ENCODE peak calls at places on chromosomes 3 and 15, in eight cellular contexts. D is endothelial cell of umbilical vein, I is HFF-Myc, O is IMR-90, P is OCI-LY7, A is GM12865, M is psoas muscle, C is upper lobe of right lung. R is an unnamed sample.

GRCh38 chr3:126983653-126984390 is 907 bp downstream of the PLXNA1 start:
- DNase-seq in C (peak), A (peak), P (no peak), M (no peak), D (no peak), I (no peak), O (no peak), R (peak)

GRCh38 chr15:55168350-55168974 is 28.3 kb downstream of the RSL24D1 start:
- DNase-seq in M (peak), D (peak), P (peak), O (peak), A (peak), C (peak), I (peak), R (peak)

GRCh38 chr3:42499478-42499871 is 3.0 kb upstream of the VIPR1 start:
- DNase-seq in I (no peak), O (no peak), A (no peak), P (no peak), C (no peak), M (no peak), D (no peak), R (no peak)

GRCh38 chr3:101676219-101676764 is 640 bp downstream of the ZBTB11 start:
- DNase-seq in C (peak), P (peak), M (peak), A (peak), O (peak), D (peak), I (peak), R (peak)

GRCh38 chr3:149299938-149300791 is 33.3 kb downstream of the TM4SF18 start:
- DNase-seq in I (peak), C (no peak), A (peak), O (peak), D (peak), M (peak), P (no peak), R (no peak)

GRCh38 chr3:134427400-134428111 is 53.3 kb upstream of the AMOTL2 start:
- DNase-seq in P (no peak), O (peak), C (no peak), M (peak), D (peak), A (no peak), I (peak), R (no peak)

GRCh38 chr3:179898024-179898423 is 138.7 kb downstream of the PEX5L start:
- DNase-seq in A (peak), I (peak), O (peak), P (peak), D (peak), M (no peak), C (no peak), R (no peak)

GRCh38 chr3:193057616-193058015 is 140.0 kb upstream of the MB21D2 start:
- DNase-seq in I (no peak), M (no peak), D (no peak), C (no peak), O (no peak), P (no peak), A (no peak), R (no peak)

GRCh38 chr15:71448688-71449114 is 333.4 kb downstream of the THSD4 start:
- DNase-seq in C (no peak), O (peak), D (peak), A (peak), I (peak), M (no peak), P (peak), R (peak)

GRCh38 chr3:40524571-40525285 is at the start of gene ZNF621:
- DNase-seq in D (peak), P (peak), O (peak), C (peak), I (peak), A (peak), M (peak), R (peak)

GRCh38 chr15:31221936-31222515 is 104.6 kb upstream of the KLF13 start:
- DNase-seq in D (no peak), M (no peak), P (no peak), O (no peak), C (no peak), A (no peak), I (no peak), R (no peak)

GRCh38 chr3:169818330-169818729 is 5.6 kb upstream of the LRRC34 start:
- DNase-seq in D (no peak), M (no peak), O (peak), P (no peak), C (no peak), I (no peak), A (no peak), R (no peak)

GRCh38 chr3:67647390-67647878 is 7.0 kb downstream of the SUCLG2 start:
- DNase-seq in A (no peak), C (no peak), O (peak), I (peak), M (peak), D (peak), P (no peak), R (no peak)

GRCh38 chr3:146865175-146865755 is 260.1 kb upstream of the PLSCR5 start:
- DNase-seq in M (no peak), O (no peak), D (no peak), A (no peak), C (no peak), I (no peak), P (no peak), R (no peak)

GRCh38 chr3:108131105-108131794 is 40.4 kb upstream of the CD47 start:
- DNase-seq in A (no peak), C (no peak), O (peak), P (no peak), I (peak), D (peak), M (no peak), R (no peak)

GRCh38 chr15:88636039-88636438 is 2.8 kb upstream of the ISG20 start:
- DNase-seq in O (no peak), C (no peak), D (no peak), P (no peak), M (no peak), A (no peak), I (no peak), R (peak)

GRCh38 chr3:32685604-32686185 is 707 bp downstream of the CNOT10 start:
- DNase-seq in C (no peak), P (no peak), O (peak), M (no peak), D (no peak), A (peak), I (no peak), R (no peak)

GRCh38 chr3:194745427-194746184 is 59.9 kb downstream of the FAM43A start:
- DNase-seq in P (no peak), D (no peak), A (no peak), O (no peak), M (no peak), I (no peak), C (no peak), R (no peak)

GRCh38 chr3:101941253-101942039 is 92.1 kb downstream of the NFKBIZ start:
- DNase-seq in C (no peak), O (peak), I (no peak), P (no peak), A (no peak), D (peak), M (no peak), R (no peak)

GRCh38 chr3:81218023-81218422 is 543.4 kb downstream of the GBE1 start:
- DNase-seq in M (no peak), A (no peak), I (no peak), P (no peak), C (no peak), O (no peak), D (peak), R (no peak)

GRCh38 chr3:5187920-5188418 is 462 bp downstream of the EDEM1 start:
- DNase-seq in C (peak), O (peak), M (peak), P (no peak), D (no peak), I (no peak), A (peak), R (peak)

GRCh38 chr15:53472883-53473282 is 286.6 kb downstream of the WDR72 start:
- DNase-seq in O (no peak), I (no peak), A (no peak), M (no peak), D (no peak), P (no peak), C (no peak), R (no peak)

GRCh38 chr15:51724673-51725072 is 12.8 kb downstream of the LYSMD2 start:
- DNase-seq in M (no peak), C (no peak), A (no peak), O (no peak), I (no peak), P (no peak), D (peak), R (no peak)

GRCh38 chr3:33278106-33278672 is 947 bp downstream of the FBXL2 start:
- DNase-seq in M (no peak), I (no peak), D (peak), O (no peak), C (no peak), A (no peak), P (no peak), R (no peak)

GRCh38 chr3:88000853-88001252 is 58.0 kb downstream of the CGGBP1 start:
- DNase-seq in C (no peak), M (no peak), P (peak), D (peak), I (no peak), A (no peak), O (no peak), R (no peak)

GRCh38 chr3:46923559-46924350 is 46.2 kb downstream of the PTH1R start:
- DNase-seq in M (no peak), A (peak), P (peak), D (peak), I (no peak), O (peak), C (peak), R (peak)

GRCh38 chr3:186598108-186598784 is 14.6 kb upstream of the AHSG start:
- DNase-seq in M (no peak), D (no peak), I (no peak), O (peak), P (no peak), A (no peak), C (no peak), R (no peak)

GRCh38 chr3:10992946-10993728 is 589 bp downstream of the SLC6A1 start:
- DNase-seq in A (no peak), P (no peak), O (no peak), D (no peak), C (no peak), I (no peak), M (no peak), R (no peak)

GRCh38 chr15:79042213-79042928 is 48.2 kb downstream of the RASGRF1 start:
- DNase-seq in P (no peak), A (no peak), D (no peak), C (no peak), O (no peak), M (no peak), I (no peak), R (no peak)

GRCh38 chr15:34366271-34367043 is 539 bp downstream of the LPCAT4 start:
- DNase-seq in C (peak), A (peak), D (peak), I (no peak), P (peak), M (peak), O (peak), R (peak)

GRCh38 chr3:174002543-174002942 is 605.0 kb downstream of the NLGN1 start:
- DNase-seq in M (no peak), P (no peak), O (no peak), D (peak), A (no peak), C (no peak), I (no peak), R (no peak)

GRCh38 chr3:180284331-180285110 is 247.8 kb upstream of the PEX5L start:
- DNase-seq in P (no peak), M (no peak), I (no peak), C (no peak), O (peak), D (no peak), A (no peak), R (no peak)

GRCh38 chr3:33128706-33129105 is 14.9 kb downstream of the CRTAP start:
- DNase-seq in I (no peak), D (no peak), O (peak), P (no peak), A (no peak), M (no peak), C (no peak), R (no peak)

GRCh38 chr15:70512772-70513362 is 250.5 kb downstream of the UACA start:
- DNase-seq in P (peak), C (no peak), D (peak), M (no peak), O (peak), I (no peak), A (peak), R (no peak)

GRCh38 chr3:111299070-111299672 is 227.6 kb downstream of the NECTIN3 start:
- DNase-seq in A (no peak), I (peak), P (no peak), M (no peak), O (peak), D (no peak), C (no peak), R (no peak)

GRCh38 chr3:179297971-179298725 is 24.7 kb upstream of the ZNF639 start:
- DNase-seq in C (no peak), M (no peak), A (no peak), P (no peak), I (no peak), D (peak), O (peak), R (no peak)

GRCh38 chr15:87877114-87877810 is 379.3 kb downstream of the NTRK3 start:
- DNase-seq in M (no peak), C (no peak), D (no peak), A (no peak), P (no peak), I (no peak), O (peak), R (no peak)

GRCh38 chr3:159732172-159733111 is 256.2 kb upstream of the IL12A start:
- DNase-seq in M (no peak), D (peak), C (no peak), I (no peak), P (no peak), A (no peak), O (peak), R (no peak)

GRCh38 chr3:45095916-45096526 is 50.2 kb downstream of the CDCP1 start:
- DNase-seq in A (no peak), I (no peak), C (no peak), P (no peak), M (no peak), O (no peak), D (no peak), R (no peak)

GRCh38 chr15:56886450-56886856 is 32.0 kb upstream of the TCF12 start:
- DNase-seq in P (peak), D (no peak), A (peak), M (no peak), C (no peak), I (no peak), O (peak), R (no peak)

GRCh38 chr15:28096411-28096719 is 2.8 kb downstream of the OCA2 start:
- DNase-seq in I (no peak), A (no peak), O (no peak), M (no peak), P (no peak), C (no peak), D (no peak), R (no peak)

GRCh38 chr15:28096720-28097431 is 2.2 kb downstream of the OCA2 start:
- DNase-seq in M (no peak), D (no peak), O (no peak), C (no peak), I (no peak), A (no peak), P (no peak), R (peak)

GRCh38 chr15:28097656-28098359 is 1.3 kb downstream of the OCA2 start:
- DNase-seq in D (no peak), C (no peak), P (no peak), A (no peak), M (no peak), O (no peak), I (no peak), R (no peak)

GRCh38 chr15:28093761-28094535 is 5.2 kb downstream of the OCA2 start:
- DNase-seq in M (no peak), I (no peak), A (no peak), P (no peak), D (no peak), C (no peak), O (no peak), R (no peak)

DNA sequence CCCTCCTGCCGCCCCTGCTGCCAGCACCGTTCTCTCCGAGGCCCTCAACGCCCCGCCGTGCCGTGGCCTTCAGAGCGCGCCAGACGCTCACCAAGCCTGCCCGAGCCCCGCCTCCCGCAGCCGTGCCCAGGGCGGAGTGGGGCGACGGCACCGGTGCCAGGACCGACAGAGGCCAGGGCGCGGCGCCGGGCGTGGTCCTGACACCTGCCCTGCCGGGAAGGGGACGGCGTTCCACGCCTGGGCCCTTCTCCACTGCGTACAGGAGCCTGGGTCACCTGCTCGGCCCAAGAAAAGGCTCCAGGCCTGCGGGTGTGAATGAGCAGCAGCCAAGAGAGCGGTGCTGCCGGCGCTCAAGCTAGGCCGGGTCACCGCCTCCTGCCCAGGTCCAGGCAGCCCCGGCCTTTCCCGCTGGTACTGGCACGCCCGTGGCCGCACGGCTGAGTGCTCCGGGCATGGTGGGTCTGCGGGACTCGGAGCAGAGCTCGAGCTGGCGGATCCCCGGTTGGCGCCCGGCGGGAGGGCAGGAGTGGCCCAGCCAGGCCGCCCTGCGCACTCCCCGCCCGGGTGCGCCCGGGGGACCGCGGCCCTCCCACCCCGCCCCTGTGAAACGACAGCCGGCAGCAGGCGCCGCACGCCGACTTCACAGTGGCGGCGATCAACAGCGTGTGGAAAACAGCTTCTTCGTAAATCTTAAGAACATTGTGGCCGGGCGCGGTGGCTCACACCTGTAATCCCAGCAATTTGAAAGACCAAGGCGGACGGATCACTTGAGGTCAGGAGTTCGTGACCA is 4.2 kb downstream of the OCA2 start:
- DNase-seq in O (no peak), A (no peak), P (no peak), C (peak), I (no peak), M (peak), D (no peak), R (peak)
- H3K4me3 ChIP-seq in O (no peak), A (no peak), P (no peak), C (peak), I (no peak), M (peak), D (no peak), R (peak)

GRCh38 chr15:66698318-66698961 is 3.6 kb upstream of the SMAD6 start:
- DNase-seq in I (no peak), A (peak), C (peak), P (peak), M (peak), D (peak), O (peak), R (peak)
- TF ChIP-seq CTCF in I (peak), A (peak), C (peak), P (peak), M (peak), D (peak), O (peak), R (peak)

GRCh38 chr15:77633913-77634265 is 1.2 kb upstream of the LINGO1 start:
- DNase-seq in C (no peak), A (no peak), I (no peak), M (no peak), P (no peak), O (no peak), D (no peak), R (no peak)

GRCh38 chr15:77633134-77633912 is 611 bp upstream of the LINGO1 start:
- DNase-seq in M (peak), O (peak), C (peak), D (peak), A (peak), I (peak), P (peak), R (peak)

GRCh38 chr15:77630956-77631789 is 1.5 kb downstream of the LINGO1 start:
- DNase-seq in C (no peak), A (no peak), P (no peak), M (no peak), O (no peak), D (peak), I (no peak), R (peak)

GRCh38 chr15:77631790-77632551 is 741 bp downstream of the LINGO1 start:
- DNase-seq in O (no peak), C (no peak), I (no peak), P (no peak), D (no peak), A (no peak), M (no peak), R (peak)

DNA sequence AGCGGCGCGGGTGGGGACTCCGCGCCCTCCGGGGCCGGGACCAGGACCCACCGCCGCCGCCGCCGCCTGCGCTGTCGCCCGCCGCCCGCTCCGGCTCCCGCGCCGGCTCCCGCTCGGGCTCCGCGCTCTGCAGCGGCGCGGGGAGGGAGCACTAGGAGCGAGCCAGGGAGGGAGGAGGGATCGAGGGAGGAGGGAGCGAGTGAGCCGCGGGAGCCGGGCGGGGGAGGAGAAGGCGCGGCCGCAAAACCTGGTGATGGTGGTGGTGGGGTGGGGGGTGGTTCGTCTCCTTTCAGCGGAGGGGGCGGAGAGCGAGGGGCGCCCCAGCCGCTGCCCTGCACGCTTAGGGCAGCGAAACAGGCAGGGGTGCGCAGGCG is at the start of gene LINGO1:
- DNase-seq in P (no peak), O (no peak), I (no peak), C (no peak), D (no peak), M (no peak), A (no peak), R (peak)
- H3K4me3 ChIP-seq in P (no peak), O (peak), I (peak), C (peak), D (no peak), M (peak), A (peak), R (peak)

GRCh38 chr15:81612631-81613030 is 238.6 kb upstream of the TMC3 start:
- DNase-seq in P (no peak), M (no peak), I (no peak), D (no peak), C (no peak), O (no peak), A (no peak), R (no peak)
- TF ChIP-seq CTCF in P (no peak), M (no peak), I (no peak), D (no peak), C (no peak), O (no peak), A (no peak), R (no peak)

DNA sequence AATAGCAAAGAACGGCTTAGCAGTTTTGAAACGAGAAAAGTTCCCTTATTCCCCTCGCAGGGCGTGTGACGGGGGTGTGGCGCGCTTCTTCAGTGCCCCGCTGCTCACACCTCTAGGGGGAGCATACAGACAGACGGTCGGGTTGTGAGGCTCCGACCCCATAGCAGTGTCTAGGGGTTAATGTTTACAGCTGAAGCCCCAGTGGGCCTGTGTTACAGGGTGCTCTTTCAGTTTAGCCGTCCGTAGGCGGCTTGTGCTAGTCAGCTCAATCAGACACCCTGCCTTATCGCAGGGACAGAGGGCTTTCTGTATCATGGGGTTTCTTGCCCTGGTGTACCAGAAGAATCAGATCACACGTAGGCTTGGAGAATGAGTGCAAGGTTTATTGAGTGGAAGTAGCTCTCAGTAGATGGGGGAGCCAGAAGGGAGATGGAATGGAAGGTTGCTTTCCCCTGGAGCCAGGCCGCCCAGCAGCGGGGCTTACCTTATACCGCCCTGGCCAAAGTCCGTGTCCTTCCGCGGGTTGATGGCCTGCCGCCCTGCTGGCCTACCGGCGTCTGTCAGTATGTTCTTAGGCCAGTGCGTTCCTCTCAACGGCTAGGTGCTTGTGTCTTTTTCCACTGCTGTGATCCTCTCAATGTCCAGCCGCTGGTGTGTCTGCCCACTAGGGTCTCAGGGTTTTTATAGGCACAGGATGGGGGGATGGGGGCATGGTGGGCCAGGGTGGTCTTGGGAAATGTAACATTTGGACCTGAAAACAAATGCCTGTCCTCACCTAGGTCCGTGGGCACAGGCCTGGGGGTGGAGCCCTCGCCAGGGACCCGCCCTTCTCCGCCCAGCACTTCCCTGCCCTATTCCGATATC is 32.2 kb upstream of the ACP3 start:
- DNase-seq in I (no peak), P (no peak), C (peak), O (no peak), D (no peak), M (no peak), A (no peak), R (no peak)
- H3K4me3 ChIP-seq in I (no peak), P (no peak), C (no peak), O (no peak), D (no peak), M (no peak), A (no peak), R (no peak)

R was measured in pancreas.